ENCODE peak calls at places on chromosome 2, in six cellular contexts. D is H1, W is aorta, G is right lobe of liver, V is cardiac muscle cell, O is SJSA1. S is an unnamed sample.

GRCh38 chr2:12002215-12002614 is 255.8 kb downstream of the LPIN1 start:
- DNase-seq in D (no peak), W (no peak), G (no peak), V (no peak), O (no peak), S (no peak)

GRCh38 chr2:118738524-118739308 is 108.7 kb downstream of the EN1 start:
- DNase-seq in D (no peak), W (no peak), G (no peak), V (no peak), O (peak; percentile 78), S (no peak)

GRCh38 chr2:42967959-42968674 is 175.7 kb upstream of the HAAO start:
- DNase-seq in D (no peak), W (peak; percentile 85), G (no peak), V (no peak), O (peak; percentile 62), S (no peak)

GRCh38 chr2:75454221-75454620 is 106.5 kb downstream of the EVA1A start:
- DNase-seq in D (no peak), W (no peak), G (no peak), V (no peak), O (no peak), S (no peak)

GRCh38 chr2:38652431-38653273 is 13.3 kb upstream of the GALM start:
- DNase-seq in D (no peak), W (no peak), G (no peak), V (no peak), O (no peak), S (no peak)

GRCh38 chr2:218727502-218728165 is 17.0 kb downstream of the TTLL4 start:
- DNase-seq in D (no peak), W (no peak), G (no peak), V (no peak), O (no peak), S (no peak)

GRCh38 chr2:142112648-142113278 is 18.1 kb downstream of the LRP1B start:
- DNase-seq in D (no peak), W (no peak), G (no peak), V (no peak), O (no peak), S (no peak)

GRCh38 chr2:9748586-9748985 is 94.7 kb upstream of the TAF1B start:
- DNase-seq in D (no peak), W (no peak), G (no peak), V (no peak), O (no peak), S (no peak)

GRCh38 chr2:166900700-166901099 is 12.4 kb downstream of the XIRP2 start:
- DNase-seq in D (no peak), W (no peak), G (no peak), V (peak; percentile 39), O (no peak), S (no peak)

GRCh38 chr2:205902041-205902898 is 183.7 kb downstream of the INO80D start:
- DNase-seq in D (no peak), W (no peak), G (no peak), V (no peak), O (no peak), S (peak; percentile 69)

GRCh38 chr2:217795706-217796465 is 206.9 kb downstream of the TNS1 start:
- DNase-seq in D (peak; percentile 39), W (no peak), G (no peak), V (no peak), O (peak; percentile 33), S (no peak)

GRCh38 chr2:160175169-160176130 is 24.6 kb downstream of the ITGB6 start:
- DNase-seq in D (no peak), W (no peak), G (no peak), V (no peak), O (no peak), S (no peak)

GRCh38 chr2:117956036-117956791 is 57.7 kb downstream of the CCDC93 start:
- DNase-seq in D (no peak), W (no peak), G (no peak), V (no peak), O (no peak), S (no peak)

GRCh38 chr2:192410319-192410718 is 215.6 kb upstream of the TMEFF2 start:
- DNase-seq in D (no peak), W (no peak), G (no peak), V (no peak), O (no peak), S (no peak)

GRCh38 chr2:99395589-99396130 is 58.5 kb downstream of the EIF5B start:
- DNase-seq in D (no peak), W (no peak), G (no peak), V (peak; percentile 28), O (no peak), S (no peak)

GRCh38 chr2:62306751-62307468 is 111.0 kb downstream of the B3GNT2 start:
- DNase-seq in D (no peak), W (no peak), G (no peak), V (no peak), O (no peak), S (peak; percentile 56)

GRCh38 chr2:43049836-43050796 is 176.3 kb downstream of the ZFP36L2 start:
- DNase-seq in D (no peak), W (peak; percentile 52), G (no peak), V (no peak), O (no peak), S (no peak)

GRCh38 chr2:172305066-172305465 is 122.3 kb upstream of the ITGA6 start:
- DNase-seq in D (no peak), W (no peak), G (no peak), V (no peak), O (no peak), S (no peak)

GRCh38 chr2:72148391-72148974 is 821 bp upstream of the CYP26B1 start:
- DNase-seq in D (peak; percentile 60), W (peak; percentile 73), G (peak; percentile 39), V (peak; percentile 38), O (no peak), S (peak; percentile 46)

GRCh38 chr2:72147971-72148369 is 308 bp upstream of the CYP26B1 start:
- DNase-seq in D (no peak), W (no peak), G (no peak), V (no peak), O (no peak), S (no peak)

GRCh38 chr2:72149556-72150156 is 2.0 kb upstream of the CYP26B1 start:
- DNase-seq in D (no peak), W (peak; percentile 78), G (peak; percentile 48), V (peak; percentile 29), O (peak; percentile 46), S (no peak)

GRCh38 chr2:72150157-72150960 is 2.7 kb upstream of the CYP26B1 start:
- DNase-seq in D (peak; percentile 95), W (peak; percentile 88), G (peak; percentile 81), V (peak; percentile 86), O (peak; percentile 80), S (peak; percentile 51)

DNA sequence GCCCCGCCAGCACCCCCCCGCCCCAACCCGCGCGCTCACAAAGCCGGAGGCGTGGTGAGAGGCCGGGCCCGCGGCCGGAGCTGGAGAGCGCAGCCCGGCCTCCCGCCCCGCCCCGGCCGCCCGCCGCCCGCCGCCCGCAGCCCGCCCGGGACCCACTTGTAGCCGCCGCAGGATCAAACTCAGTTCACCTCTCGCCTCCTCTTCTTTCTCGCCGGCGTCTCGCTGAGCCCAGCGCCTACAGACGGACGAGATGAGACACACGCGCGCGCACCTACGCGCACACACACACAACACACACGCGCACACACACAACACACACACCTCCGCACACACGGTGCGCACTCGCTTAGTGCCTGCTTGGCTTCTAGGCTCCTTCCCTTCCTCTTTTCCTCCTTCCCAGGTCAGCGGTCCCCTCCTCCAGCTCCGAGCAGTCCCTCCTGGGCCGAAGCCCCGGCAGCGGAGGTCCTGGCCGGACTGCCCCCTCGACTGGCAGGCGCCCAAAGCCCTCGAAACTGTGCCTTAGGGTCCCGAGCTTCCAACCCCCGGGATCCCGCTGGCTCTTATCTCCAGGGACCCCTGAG is 1.4 kb upstream of the CYP26B1 start:
- DNase-seq in D (peak; percentile 78), W (peak; percentile 85), G (peak; percentile 60), V (peak; percentile 75), O (peak; percentile 48), S (peak; percentile 47)
- H3K4me1 ChIP-seq in D (peaks cover 7% of the 10 kb centered on the region), W (no peaks in the 10 kb centered on the region), G (peaks cover 13% of the 10 kb centered on the region), V (peaks cover under 1% of the 10 kb centered on the region), O (peaks cover 39% of the 10 kb centered on the region), S (peaks cover 35% of the 10 kb centered on the region)

GRCh38 chr2:19353721-19354050 is 4.7 kb downstream of the OSR1 start:
- DNase-seq in D (no peak), W (no peak), G (no peak), V (no peak), O (no peak), S (no peak)
- H3K4me1 ChIP-seq in D (peaks cover 6% of the 10 kb centered on the region), W (no peaks in the 10 kb centered on the region), G (peaks cover 28% of the 10 kb centered on the region), V (peaks cover 13% of the 10 kb centered on the region), O (peaks cover 6% of the 10 kb centered on the region), S (peaks cover 7% of the 10 kb centered on the region)

GRCh38 chr2:26039603-26040367 is 5.9 kb downstream of the RAB10 start:
- DNase-seq in D (no peak), W (no peak), G (no peak), V (no peak), O (no peak), S (no peak)
- H3K4me1 ChIP-seq in D (peaks cover 2% of the 10 kb centered on the region), W (peaks cover 5% of the 10 kb centered on the region), G (peaks cover 22% of the 10 kb centered on the region), V (peaks cover 9% of the 10 kb centered on the region), O (peaks cover 17% of the 10 kb centered on the region), S (no peaks in the 10 kb centered on the region)

GRCh38 chr2:187543488-187543887 is 10.7 kb downstream of the TFPI start:
- DNase-seq in D (no peak), W (no peak), G (no peak), V (no peak), O (no peak), S (no peak)
- H3K4me1 ChIP-seq in D (no peaks in the 10 kb centered on the region), W (no peaks in the 10 kb centered on the region), G (peaks cover 28% of the 10 kb centered on the region), V (no peaks in the 10 kb centered on the region), O (peaks cover 82% of the 10 kb centered on the region), S (peaks cover 23% of the 10 kb centered on the region)

DNA sequence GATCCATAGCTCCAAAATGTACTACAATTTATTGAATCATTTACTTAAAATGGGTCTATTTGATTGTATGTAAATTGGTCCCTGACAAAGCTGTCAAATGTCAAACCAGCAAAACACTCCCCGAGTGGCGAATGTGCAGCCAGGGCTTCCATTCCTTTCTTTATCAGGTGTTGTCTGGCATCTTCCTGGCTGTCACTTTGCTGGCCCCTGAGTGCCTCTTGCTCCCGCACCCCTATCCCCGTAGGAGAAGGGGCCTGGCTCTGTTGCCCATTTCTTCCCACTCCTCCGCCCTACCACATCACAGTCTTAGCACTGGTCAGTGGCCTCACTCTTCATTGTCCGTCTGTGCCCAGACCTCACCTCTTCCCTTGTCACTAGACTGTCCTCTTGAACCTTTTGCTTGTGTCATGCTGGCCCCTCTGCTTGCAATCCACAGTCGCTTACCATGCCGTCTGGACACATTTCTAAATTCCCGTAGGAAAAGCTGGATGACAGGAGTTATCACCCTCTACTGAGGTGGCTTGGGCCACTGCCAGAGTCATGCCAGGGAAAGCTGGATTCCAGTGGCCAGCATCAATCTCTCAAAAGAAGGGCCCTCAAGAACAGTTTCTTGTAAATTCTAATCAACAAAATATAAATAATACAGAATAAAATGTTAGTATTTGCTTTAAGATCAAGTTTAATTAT is 15.4 kb downstream of the UBE2F start:
- DNase-seq in D (no peak), W (peak; percentile 40), G (no peak), V (no peak), O (no peak), S (peak; percentile 13)
- H3K4me1 ChIP-seq in D (peaks cover 3% of the 10 kb centered on the region), W (no peaks in the 10 kb centered on the region), G (no peaks in the 10 kb centered on the region), V (peaks cover 3% of the 10 kb centered on the region), O (peaks cover 7% of the 10 kb centered on the region), S (no peaks in the 10 kb centered on the region)